ENCODE peak calls at places on chromosomes 16 and 17, in seven cellular contexts. One of them, this sample, is unnamed.

GRCh38 chr17:80983545-80983944 is 8.1 kb upstream of the CHMP6 start:
- DNase-seq in AG04449: no peak
- DNase-seq in progenitor cell of endocrine pancreas: no peak
- DNase-seq in HCT116: no peak
- DNase-seq in kidney: no peak
- DNase-seq in neural crest cell: no peak
- DNase-seq in neural progenitor cell: no peak
- DNase-seq in this sample: no peak

GRCh38 chr16:685967-686366 is 1.8 kb upstream of the JMJD8 start:
- DNase-seq in neural progenitor cell: peak; percentile 65
- DNase-seq in progenitor cell of endocrine pancreas: no peak
- DNase-seq in neural crest cell: peak; percentile 50
- DNase-seq in AG04449: no peak
- DNase-seq in kidney: no peak
- DNase-seq in HCT116: no peak
- DNase-seq in this sample: peak; percentile 62

GRCh38 chr17:51083976-51084375 is 36.7 kb downstream of the SPAG9 start:
- DNase-seq in AG04449: no peak
- DNase-seq in HCT116: no peak
- DNase-seq in kidney: no peak
- DNase-seq in neural crest cell: no peak
- DNase-seq in progenitor cell of endocrine pancreas: no peak
- DNase-seq in neural progenitor cell: no peak
- DNase-seq in this sample: no peak

GRCh38 chr16:23145186-23145585 is 4.1 kb downstream of the USP31 start:
- DNase-seq in AG04449: no peak
- DNase-seq in HCT116: no peak
- DNase-seq in progenitor cell of endocrine pancreas: no peak
- DNase-seq in neural progenitor cell: peak; percentile 12
- DNase-seq in kidney: no peak
- DNase-seq in neural crest cell: no peak
- DNase-seq in this sample: no peak

GRCh38 chr17:28961391-28961790 is 10.1 kb upstream of the PHF12 start:
- DNase-seq in neural progenitor cell: no peak
- DNase-seq in HCT116: no peak
- DNase-seq in kidney: no peak
- DNase-seq in neural crest cell: no peak
- DNase-seq in AG04449: no peak
- DNase-seq in progenitor cell of endocrine pancreas: no peak
- DNase-seq in this sample: no peak

GRCh38 chr16:54048994-54049929 is 237.3 kb downstream of the IRX3 start:
- DNase-seq in HCT116: no peak
- DNase-seq in AG04449: no peak
- DNase-seq in neural progenitor cell: peak; percentile 43
- DNase-seq in neural crest cell: peak; percentile 6
- DNase-seq in kidney: no peak
- DNase-seq in progenitor cell of endocrine pancreas: no peak
- DNase-seq in this sample: no peak

GRCh38 chr17:82014432-82014831 is 8.2 kb downstream of the CENPX start:
- DNase-seq in HCT116: no peak
- DNase-seq in kidney: no peak
- DNase-seq in AG04449: no peak
- DNase-seq in neural crest cell: no peak
- DNase-seq in neural progenitor cell: no peak
- DNase-seq in progenitor cell of endocrine pancreas: no peak
- DNase-seq in this sample: no peak

GRCh38 chr16:77637939-77638338 is 84.4 kb upstream of the NUDT7 start:
- DNase-seq in neural progenitor cell: no peak
- DNase-seq in HCT116: no peak
- DNase-seq in neural crest cell: no peak
- DNase-seq in AG04449: no peak
- DNase-seq in progenitor cell of endocrine pancreas: no peak
- DNase-seq in kidney: no peak
- DNase-seq in this sample: no peak

GRCh38 chr17:49101054-49101534 is 31.5 kb upstream of the B4GALNT2 start:
- DNase-seq in neural progenitor cell: no peak
- DNase-seq in neural crest cell: no peak
- DNase-seq in AG04449: no peak
- DNase-seq in progenitor cell of endocrine pancreas: no peak
- DNase-seq in kidney: no peak
- DNase-seq in HCT116: peak; percentile 72
- DNase-seq in this sample: no peak

GRCh38 chr17:77995146-77995852 is 36.8 kb downstream of the TNRC6C start:
- DNase-seq in progenitor cell of endocrine pancreas: no peak
- DNase-seq in neural crest cell: no peak
- DNase-seq in neural progenitor cell: peak; percentile 16
- DNase-seq in kidney: no peak
- DNase-seq in AG04449: no peak
- DNase-seq in HCT116: no peak
- DNase-seq in this sample: no peak

GRCh38 chr17:81566461-81567126 is 14.4 kb upstream of the FAAP100 start:
- DNase-seq in kidney: peak; percentile 83
- DNase-seq in neural progenitor cell: no peak
- DNase-seq in neural crest cell: no peak
- DNase-seq in AG04449: peak; percentile 96
- DNase-seq in progenitor cell of endocrine pancreas: no peak
- DNase-seq in HCT116: peak; percentile 41
- DNase-seq in this sample: peak; percentile 28

GRCh38 chr17:79137015-79137770 is 62.6 kb downstream of the ENGASE start:
- DNase-seq in neural crest cell: no peak
- DNase-seq in neural progenitor cell: no peak
- DNase-seq in kidney: no peak
- DNase-seq in progenitor cell of endocrine pancreas: no peak
- DNase-seq in AG04449: no peak
- DNase-seq in HCT116: no peak
- DNase-seq in this sample: no peak

GRCh38 chr16:10599626-10600025 is 19.2 kb upstream of the EMP2 start:
- DNase-seq in HCT116: no peak
- DNase-seq in AG04449: no peak
- DNase-seq in neural crest cell: no peak
- DNase-seq in neural progenitor cell: no peak
- DNase-seq in kidney: no peak
- DNase-seq in progenitor cell of endocrine pancreas: no peak
- DNase-seq in this sample: no peak

GRCh38 chr17:46108120-46108519 is 85.1 kb downstream of the KANSL1 start:
- DNase-seq in neural crest cell: no peak
- DNase-seq in progenitor cell of endocrine pancreas: no peak
- DNase-seq in kidney: no peak
- DNase-seq in HCT116: no peak
- DNase-seq in AG04449: no peak
- DNase-seq in neural progenitor cell: no peak
- DNase-seq in this sample: no peak

DNA sequence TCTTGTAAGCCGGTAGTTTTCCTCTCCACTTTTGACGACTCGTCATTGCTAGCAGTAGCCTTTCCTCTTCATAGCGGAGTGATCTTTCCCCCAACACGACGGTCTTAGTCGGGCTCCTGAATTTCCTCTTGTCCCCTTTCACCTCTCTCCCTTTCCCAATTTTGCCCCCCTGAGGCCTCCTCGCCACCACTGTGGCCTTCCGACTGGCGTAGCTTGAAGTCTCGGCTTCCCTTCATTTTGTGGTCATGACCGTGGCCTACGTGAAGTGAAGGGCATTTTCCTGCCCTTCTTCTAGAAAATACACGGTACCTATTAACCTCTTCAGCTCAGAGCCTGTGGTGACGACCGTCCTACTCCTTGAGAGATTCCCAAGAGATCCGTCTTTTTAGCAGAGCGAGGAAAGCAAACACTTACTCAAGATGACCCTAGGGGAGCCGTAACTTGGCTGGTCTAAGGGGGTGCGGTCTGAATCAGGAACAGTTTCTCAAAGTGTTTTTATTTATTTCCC is 791 bp downstream of the PRKAR1A start:
- DNase-seq in AG04449: no peak
- DNase-seq in neural crest cell: no peak
- DNase-seq in progenitor cell of endocrine pancreas: no peak
- DNase-seq in kidney: no peak
- DNase-seq in neural progenitor cell: peak; percentile 56
- DNase-seq in HCT116: no peak
- DNase-seq in this sample: no peak
- TF ChIP-seq CTCF in AG04449: no peak
- TF ChIP-seq CTCF in neural crest cell: no peak
- TF ChIP-seq CTCF in progenitor cell of endocrine pancreas: no peak
- TF ChIP-seq CTCF in kidney: no peak
- TF ChIP-seq CTCF in neural progenitor cell: peak; percentile 6
- TF ChIP-seq CTCF in HCT116: no peak
- TF ChIP-seq CTCF in this sample: no peak

GRCh38 chr17:15456486-15456885 is 10.9 kb downstream of the CDRT4 start:
- DNase-seq in kidney: no peak
- DNase-seq in AG04449: no peak
- DNase-seq in neural progenitor cell: no peak
- DNase-seq in neural crest cell: no peak
- DNase-seq in progenitor cell of endocrine pancreas: no peak
- DNase-seq in HCT116: no peak
- DNase-seq in this sample: no peak

GRCh38 chr17:15454328-15454727 is 13.1 kb downstream of the CDRT4 start:
- DNase-seq in neural crest cell: no peak
- DNase-seq in kidney: no peak
- DNase-seq in progenitor cell of endocrine pancreas: no peak
- DNase-seq in AG04449: no peak
- DNase-seq in HCT116: no peak
- DNase-seq in neural progenitor cell: no peak
- DNase-seq in this sample: no peak

GRCh38 chr17:15457723-15458094 is 9.7 kb downstream of the CDRT4 start:
- DNase-seq in HCT116: no peak
- DNase-seq in neural crest cell: peak; percentile 19
- DNase-seq in neural progenitor cell: no peak
- DNase-seq in kidney: no peak
- DNase-seq in progenitor cell of endocrine pancreas: no peak
- DNase-seq in AG04449: no peak
- DNase-seq in this sample: no peak

GRCh38 chr17:15453782-15454181 is 13.6 kb downstream of the CDRT4 start:
- DNase-seq in kidney: no peak
- DNase-seq in progenitor cell of endocrine pancreas: no peak
- DNase-seq in HCT116: no peak
- DNase-seq in AG04449: no peak
- DNase-seq in neural crest cell: no peak
- DNase-seq in neural progenitor cell: no peak
- DNase-seq in this sample: no peak

DNA sequence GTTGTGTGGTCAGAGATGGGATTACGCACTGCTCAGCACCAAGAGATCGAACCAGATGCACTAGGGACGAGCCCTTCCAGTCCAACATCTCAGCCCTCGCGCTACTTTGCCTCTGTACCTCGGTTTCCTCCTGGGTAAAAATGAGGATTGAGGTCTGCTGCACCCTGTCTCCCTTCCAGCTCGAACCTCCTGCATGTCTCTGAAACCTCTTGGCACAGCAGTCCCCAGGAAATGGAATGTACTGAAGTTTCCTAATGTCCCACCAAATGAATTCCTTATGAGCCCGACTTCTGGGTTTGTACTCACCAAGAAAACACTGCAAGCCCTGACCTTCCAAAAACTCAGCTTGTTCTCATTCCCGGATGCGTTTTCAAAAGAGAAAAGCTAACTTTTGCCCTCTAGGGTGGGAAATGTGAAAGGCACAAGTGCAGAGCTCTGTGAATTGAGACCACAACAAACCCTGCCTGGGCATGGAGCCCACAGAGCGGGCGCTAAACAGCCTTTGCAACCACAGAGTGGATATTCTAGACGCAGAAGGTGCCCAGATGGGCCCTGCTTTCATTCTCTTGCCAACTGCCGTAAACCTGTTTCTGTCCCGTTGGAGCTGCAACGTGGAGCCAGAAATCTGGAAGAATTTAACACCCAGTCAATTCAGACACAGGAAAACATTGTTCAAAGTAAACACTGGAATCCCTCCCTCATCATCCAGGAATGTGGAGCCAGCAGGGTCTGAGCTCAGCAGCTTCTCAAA is 10.3 kb downstream of the CDRT4 start:
- DNase-seq in neural progenitor cell: no peak
- DNase-seq in kidney: no peak
- DNase-seq in AG04449: peak; percentile 52
- DNase-seq in HCT116: no peak
- DNase-seq in neural crest cell: no peak
- DNase-seq in progenitor cell of endocrine pancreas: no peak
- DNase-seq in this sample: no peak
- TF ChIP-seq CTCF in neural progenitor cell: no peak
- TF ChIP-seq CTCF in kidney: no peak
- TF ChIP-seq CTCF in AG04449: peak; percentile 54
- TF ChIP-seq CTCF in HCT116: no peak
- TF ChIP-seq CTCF in neural crest cell: no peak
- TF ChIP-seq CTCF in progenitor cell of endocrine pancreas: no peak
- TF ChIP-seq CTCF in this sample: no peak

GRCh38 chr17:43411369-43411677 is 12.5 kb downstream of the ARL4D start:
- DNase-seq in kidney: no peak
- DNase-seq in neural progenitor cell: no peak
- DNase-seq in neural crest cell: no peak
- DNase-seq in AG04449: no peak
- DNase-seq in progenitor cell of endocrine pancreas: no peak
- DNase-seq in HCT116: no peak
- DNase-seq in this sample: no peak
- TF ChIP-seq CTCF in kidney: no peak
- TF ChIP-seq CTCF in neural progenitor cell: no peak
- TF ChIP-seq CTCF in neural crest cell: no peak
- TF ChIP-seq CTCF in AG04449: no peak
- TF ChIP-seq CTCF in progenitor cell of endocrine pancreas: no peak
- TF ChIP-seq CTCF in HCT116: no peak
- TF ChIP-seq CTCF in this sample: no peak

GRCh38 chr17:32625971-32626370 is 139.2 kb downstream of the CDK5R1 start:
- DNase-seq in kidney: no peak
- DNase-seq in neural crest cell: no peak
- DNase-seq in AG04449: no peak
- DNase-seq in HCT116: no peak
- DNase-seq in neural progenitor cell: no peak
- DNase-seq in progenitor cell of endocrine pancreas: no peak
- DNase-seq in this sample: no peak

GRCh38 chr17:32628645-32629044 is 141.9 kb downstream of the CDK5R1 start:
- DNase-seq in kidney: no peak
- DNase-seq in neural crest cell: no peak
- DNase-seq in AG04449: no peak
- DNase-seq in HCT116: no peak
- DNase-seq in progenitor cell of endocrine pancreas: no peak
- DNase-seq in neural progenitor cell: no peak
- DNase-seq in this sample: no peak

GRCh38 chr17:32623196-32623595 is 136.4 kb downstream of the CDK5R1 start:
- DNase-seq in neural crest cell: no peak
- DNase-seq in kidney: no peak
- DNase-seq in HCT116: no peak
- DNase-seq in neural progenitor cell: no peak
- DNase-seq in progenitor cell of endocrine pancreas: no peak
- DNase-seq in AG04449: no peak
- DNase-seq in this sample: no peak

GRCh38 chr17:32627233-32628008 is 140.6 kb downstream of the CDK5R1 start:
- DNase-seq in neural progenitor cell: peak; percentile 91
- DNase-seq in progenitor cell of endocrine pancreas: no peak
- DNase-seq in AG04449: no peak
- DNase-seq in neural crest cell: peak; percentile 26
- DNase-seq in kidney: no peak
- DNase-seq in HCT116: no peak
- DNase-seq in this sample: no peak

GRCh38 chr17:32626371-32626770 is 139.6 kb downstream of the CDK5R1 start:
- DNase-seq in kidney: no peak
- DNase-seq in neural crest cell: no peak
- DNase-seq in progenitor cell of endocrine pancreas: no peak
- DNase-seq in neural progenitor cell: no peak
- DNase-seq in AG04449: no peak
- DNase-seq in HCT116: no peak
- DNase-seq in this sample: no peak
- TF ChIP-seq CTCF in kidney: no peak
- TF ChIP-seq CTCF in neural crest cell: no peak
- TF ChIP-seq CTCF in progenitor cell of endocrine pancreas: no peak
- TF ChIP-seq CTCF in neural progenitor cell: no peak
- TF ChIP-seq CTCF in AG04449: no peak
- TF ChIP-seq CTCF in HCT116: no peak
- TF ChIP-seq CTCF in this sample: no peak

GRCh38 chr17:53516643-53517042 is 306.1 kb upstream of the KIF2B start:
- DNase-seq in HCT116: no peak
- DNase-seq in kidney: no peak
- DNase-seq in neural crest cell: no peak
- DNase-seq in progenitor cell of endocrine pancreas: no peak
- DNase-seq in AG04449: no peak
- DNase-seq in neural progenitor cell: peak; percentile 46
- DNase-seq in this sample: no peak
- TF ChIP-seq CTCF in HCT116: no peak
- TF ChIP-seq CTCF in kidney: no peak
- TF ChIP-seq CTCF in neural crest cell: peak; percentile 40
- TF ChIP-seq CTCF in progenitor cell of endocrine pancreas: peak; percentile 34
- TF ChIP-seq CTCF in AG04449: no peak
- TF ChIP-seq CTCF in neural progenitor cell: peak; percentile 41
- TF ChIP-seq CTCF in this sample: no peak